ENCODE peak calls at places on chromosomes 11 and 22, in nine cellular contexts. One of them, this sample, is unnamed.
A peak's percentile ranks its signal among the peaks of the same experiment; 100 is the strongest.

GRCh38 chr11:120335596-120335927 is 651 bp upstream of the ARHGEF12 start:
- DNase-seq in activated CD4-positive, alpha-beta T cell treated with anti-CD3 and anti-CD28 coated beads, Interleukin-2, amount 10 ng/mL, durations not matched to agents 7 days and 5 days: no peak
- DNase-seq in AG20443: no peak
- DNase-seq in HS-5: no peak
- DNase-seq in left colon: no peak
- DNase-seq in NCI-H1105 treated with DMSO at 0.1 percent for 48 hours: peak; percentile 80
- DNase-seq in kidney glomerular epithelial cell: no peak
- DNase-seq in WTC11: peak; percentile 43
- DNase-seq in anterior cingulate cortex: no peak
- DNase-seq in this sample: no peak

GRCh38 chr22:39997939-39998726 is 3.4 kb downstream of the FAM83F start:
- DNase-seq in anterior cingulate cortex: no peak
- DNase-seq in HS-5: no peak
- DNase-seq in kidney glomerular epithelial cell: peak; percentile 37
- DNase-seq in activated CD4-positive, alpha-beta T cell treated with anti-CD3 and anti-CD28 coated beads, Interleukin-2, amount 10 ng/mL, durations not matched to agents 7 days and 5 days: no peak
- DNase-seq in left colon: peak; percentile 84
- DNase-seq in WTC11: peak; percentile 64
- DNase-seq in AG20443: no peak
- DNase-seq in NCI-H1105 treated with DMSO at 0.1 percent for 48 hours: peak; percentile 84
- DNase-seq in this sample: peak; percentile 73

GRCh38 chr22:44737414-44738346 is 14.7 kb upstream of the ARHGAP8 start:
- DNase-seq in kidney glomerular epithelial cell: no peak
- DNase-seq in AG20443: no peak
- DNase-seq in activated CD4-positive, alpha-beta T cell treated with anti-CD3 and anti-CD28 coated beads, Interleukin-2, amount 10 ng/mL, durations not matched to agents 7 days and 5 days: no peak
- DNase-seq in anterior cingulate cortex: no peak
- DNase-seq in WTC11: no peak
- DNase-seq in HS-5: no peak
- DNase-seq in left colon: peak; percentile 16
- DNase-seq in NCI-H1105 treated with DMSO at 0.1 percent for 48 hours: no peak
- DNase-seq in this sample: no peak

GRCh38 chr11:25702417-25702816 is 629.5 kb upstream of the ANO3 start:
- DNase-seq in WTC11: no peak
- DNase-seq in HS-5: no peak
- DNase-seq in NCI-H1105 treated with DMSO at 0.1 percent for 48 hours: no peak
- DNase-seq in left colon: no peak
- DNase-seq in activated CD4-positive, alpha-beta T cell treated with anti-CD3 and anti-CD28 coated beads, Interleukin-2, amount 10 ng/mL, durations not matched to agents 7 days and 5 days: no peak
- DNase-seq in AG20443: no peak
- DNase-seq in anterior cingulate cortex: no peak
- DNase-seq in kidney glomerular epithelial cell: peak; percentile 43
- DNase-seq in this sample: no peak

GRCh38 chr11:32456864-32457263 is 21.5 kb upstream of the WT1 start:
- DNase-seq in left colon: no peak
- DNase-seq in AG20443: no peak
- DNase-seq in NCI-H1105 treated with DMSO at 0.1 percent for 48 hours: no peak
- DNase-seq in kidney glomerular epithelial cell: no peak
- DNase-seq in anterior cingulate cortex: no peak
- DNase-seq in activated CD4-positive, alpha-beta T cell treated with anti-CD3 and anti-CD28 coated beads, Interleukin-2, amount 10 ng/mL, durations not matched to agents 7 days and 5 days: no peak
- DNase-seq in WTC11: no peak
- DNase-seq in HS-5: no peak
- DNase-seq in this sample: no peak

GRCh38 chr11:92131289-92131890 is 93.2 kb upstream of the FAT3 start:
- DNase-seq in WTC11: no peak
- DNase-seq in HS-5: peak; percentile 31
- DNase-seq in activated CD4-positive, alpha-beta T cell treated with anti-CD3 and anti-CD28 coated beads, Interleukin-2, amount 10 ng/mL, durations not matched to agents 7 days and 5 days: no peak
- DNase-seq in anterior cingulate cortex: no peak
- DNase-seq in kidney glomerular epithelial cell: peak; percentile 43
- DNase-seq in AG20443: peak; percentile 15
- DNase-seq in left colon: no peak
- DNase-seq in NCI-H1105 treated with DMSO at 0.1 percent for 48 hours: no peak
- DNase-seq in this sample: no peak

GRCh38 chr11:122033631-122034030 is 82.4 kb downstream of the BLID start:
- DNase-seq in AG20443: no peak
- DNase-seq in kidney glomerular epithelial cell: no peak
- DNase-seq in HS-5: no peak
- DNase-seq in NCI-H1105 treated with DMSO at 0.1 percent for 48 hours: no peak
- DNase-seq in left colon: no peak
- DNase-seq in WTC11: no peak
- DNase-seq in activated CD4-positive, alpha-beta T cell treated with anti-CD3 and anti-CD28 coated beads, Interleukin-2, amount 10 ng/mL, durations not matched to agents 7 days and 5 days: no peak
- DNase-seq in anterior cingulate cortex: no peak
- DNase-seq in this sample: no peak

GRCh38 chr11:100731471-100731870 is 44.4 kb downstream of the ARHGAP42 start:
- DNase-seq in anterior cingulate cortex: no peak
- DNase-seq in HS-5: no peak
- DNase-seq in left colon: no peak
- DNase-seq in AG20443: no peak
- DNase-seq in WTC11: no peak
- DNase-seq in activated CD4-positive, alpha-beta T cell treated with anti-CD3 and anti-CD28 coated beads, Interleukin-2, amount 10 ng/mL, durations not matched to agents 7 days and 5 days: no peak
- DNase-seq in NCI-H1105 treated with DMSO at 0.1 percent for 48 hours: no peak
- DNase-seq in kidney glomerular epithelial cell: no peak
- DNase-seq in this sample: no peak

GRCh38 chr11:48109046-48109666 is 107.5 kb upstream of the OR4B1 start:
- DNase-seq in activated CD4-positive, alpha-beta T cell treated with anti-CD3 and anti-CD28 coated beads, Interleukin-2, amount 10 ng/mL, durations not matched to agents 7 days and 5 days: no peak
- DNase-seq in AG20443: peak; percentile 64
- DNase-seq in left colon: no peak
- DNase-seq in WTC11: no peak
- DNase-seq in kidney glomerular epithelial cell: peak; percentile 64
- DNase-seq in HS-5: peak; percentile 29
- DNase-seq in NCI-H1105 treated with DMSO at 0.1 percent for 48 hours: peak; percentile 69
- DNase-seq in anterior cingulate cortex: no peak
- DNase-seq in this sample: peak; percentile 58

GRCh38 chr11:58958500-58958899 is 19.2 kb downstream of the GLYATL1 start:
- DNase-seq in anterior cingulate cortex: no peak
- DNase-seq in AG20443: peak; percentile 17
- DNase-seq in WTC11: peak; percentile 57
- DNase-seq in HS-5: no peak
- DNase-seq in left colon: peak; percentile 70
- DNase-seq in kidney glomerular epithelial cell: no peak
- DNase-seq in activated CD4-positive, alpha-beta T cell treated with anti-CD3 and anti-CD28 coated beads, Interleukin-2, amount 10 ng/mL, durations not matched to agents 7 days and 5 days: peak; percentile 43
- DNase-seq in NCI-H1105 treated with DMSO at 0.1 percent for 48 hours: no peak
- DNase-seq in this sample: no peak

GRCh38 chr11:130070109-130070828 is 575 bp downstream of the APLP2 start:
- DNase-seq in kidney glomerular epithelial cell: no peak
- DNase-seq in anterior cingulate cortex: peak; percentile 27
- DNase-seq in activated CD4-positive, alpha-beta T cell treated with anti-CD3 and anti-CD28 coated beads, Interleukin-2, amount 10 ng/mL, durations not matched to agents 7 days and 5 days: peak; percentile 44
- DNase-seq in AG20443: peak; percentile 57
- DNase-seq in HS-5: no peak
- DNase-seq in left colon: peak; percentile 65
- DNase-seq in NCI-H1105 treated with DMSO at 0.1 percent for 48 hours: peak; percentile 48
- DNase-seq in WTC11: peak; percentile 43
- DNase-seq in this sample: peak; percentile 10

GRCh38 chr22:19824197-19825015 is 30.3 kb downstream of the GNB1L start:
- DNase-seq in anterior cingulate cortex: no peak
- DNase-seq in WTC11: no peak
- DNase-seq in AG20443: no peak
- DNase-seq in NCI-H1105 treated with DMSO at 0.1 percent for 48 hours: no peak
- DNase-seq in kidney glomerular epithelial cell: no peak
- DNase-seq in left colon: no peak
- DNase-seq in activated CD4-positive, alpha-beta T cell treated with anti-CD3 and anti-CD28 coated beads, Interleukin-2, amount 10 ng/mL, durations not matched to agents 7 days and 5 days: peak; percentile 4
- DNase-seq in HS-5: no peak
- DNase-seq in this sample: no peak

GRCh38 chr22:27489265-27489675 is 312.3 kb downstream of the MN1 start:
- DNase-seq in NCI-H1105 treated with DMSO at 0.1 percent for 48 hours: no peak
- DNase-seq in activated CD4-positive, alpha-beta T cell treated with anti-CD3 and anti-CD28 coated beads, Interleukin-2, amount 10 ng/mL, durations not matched to agents 7 days and 5 days: no peak
- DNase-seq in HS-5: peak; percentile 25
- DNase-seq in kidney glomerular epithelial cell: no peak
- DNase-seq in anterior cingulate cortex: no peak
- DNase-seq in left colon: peak; percentile 87
- DNase-seq in AG20443: peak; percentile 45
- DNase-seq in WTC11: no peak
- DNase-seq in this sample: no peak

This sample was measured in NCI-H2029.